ENCODE peak calls at places on chromosomes 2 and 18, in five cellular contexts. One of them, this sample, is unnamed.

GRCh38 chr18:49846263-49846662 is 32.9 kb upstream of the ACAA2 start:
- DNase-seq in choroid plexus epithelial cell: peak
- DNase-seq in NCI-H1105 treated with DMSO at 0.1 percent for 48 hours: peak
- DNase-seq in activated gamma-delta T cell treated with Interleukin-2 at 50 U/mL for 16 hours: no peak
- DNase-seq in kidney epithelial cell: no peak
- DNase-seq in this sample: no peak

GRCh38 chr2:159053186-159054031 is 85.0 kb downstream of the TANC1 start:
- DNase-seq in NCI-H1105 treated with DMSO at 0.1 percent for 48 hours: no peak
- DNase-seq in kidney epithelial cell: no peak
- DNase-seq in activated gamma-delta T cell treated with Interleukin-2 at 50 U/mL for 16 hours: no peak
- DNase-seq in choroid plexus epithelial cell: peak
- DNase-seq in this sample: no peak

GRCh38 chr18:79975985-79976680 is 11.7 kb downstream of the HSBP1L1 start:
- DNase-seq in NCI-H1105 treated with DMSO at 0.1 percent for 48 hours: no peak
- DNase-seq in activated gamma-delta T cell treated with Interleukin-2 at 50 U/mL for 16 hours: no peak
- DNase-seq in choroid plexus epithelial cell: no peak
- DNase-seq in kidney epithelial cell: no peak
- DNase-seq in this sample: no peak

GRCh38 chr18:55790296-55790695 is 202.3 kb upstream of the TCF4 start:
- DNase-seq in choroid plexus epithelial cell: peak
- DNase-seq in kidney epithelial cell: peak
- DNase-seq in NCI-H1105 treated with DMSO at 0.1 percent for 48 hours: no peak
- DNase-seq in activated gamma-delta T cell treated with Interleukin-2 at 50 U/mL for 16 hours: no peak
- DNase-seq in this sample: no peak

GRCh38 chr18:50126466-50126865 is 68.5 kb downstream of the MYO5B start:
- DNase-seq in NCI-H1105 treated with DMSO at 0.1 percent for 48 hours: no peak
- DNase-seq in choroid plexus epithelial cell: no peak
- DNase-seq in activated gamma-delta T cell treated with Interleukin-2 at 50 U/mL for 16 hours: no peak
- DNase-seq in kidney epithelial cell: no peak
- DNase-seq in this sample: no peak

GRCh38 chr2:227376911-227377396 is 2.2 kb downstream of the TM4SF20 start:
- DNase-seq in kidney epithelial cell: no peak
- DNase-seq in activated gamma-delta T cell treated with Interleukin-2 at 50 U/mL for 16 hours: no peak
- DNase-seq in choroid plexus epithelial cell: peak
- DNase-seq in NCI-H1105 treated with DMSO at 0.1 percent for 48 hours: peak
- DNase-seq in this sample: no peak

GRCh38 chr18:26442139-26442538 is 106.2 kb downstream of the KCTD1 start:
- DNase-seq in kidney epithelial cell: no peak
- DNase-seq in choroid plexus epithelial cell: no peak
- DNase-seq in NCI-H1105 treated with DMSO at 0.1 percent for 48 hours: no peak
- DNase-seq in activated gamma-delta T cell treated with Interleukin-2 at 50 U/mL for 16 hours: no peak
- DNase-seq in this sample: no peak

GRCh38 chr2:130819915-130820861 is 16.5 kb upstream of the ARHGEF4 start:
- DNase-seq in activated gamma-delta T cell treated with Interleukin-2 at 50 U/mL for 16 hours: no peak
- DNase-seq in NCI-H1105 treated with DMSO at 0.1 percent for 48 hours: no peak
- DNase-seq in choroid plexus epithelial cell: no peak
- DNase-seq in kidney epithelial cell: no peak
- DNase-seq in this sample: no peak

GRCh38 chr2:26043862-26044736 is 10.2 kb downstream of the RAB10 start:
- DNase-seq in activated gamma-delta T cell treated with Interleukin-2 at 50 U/mL for 16 hours: no peak
- DNase-seq in kidney epithelial cell: no peak
- DNase-seq in NCI-H1105 treated with DMSO at 0.1 percent for 48 hours: no peak
- DNase-seq in choroid plexus epithelial cell: peak
- DNase-seq in this sample: peak

GRCh38 chr2:68466778-68467076 is 367 bp downstream of the FBXO48 start:
- DNase-seq in choroid plexus epithelial cell: no peak
- DNase-seq in NCI-H1105 treated with DMSO at 0.1 percent for 48 hours: no peak
- DNase-seq in activated gamma-delta T cell treated with Interleukin-2 at 50 U/mL for 16 hours: no peak
- DNase-seq in kidney epithelial cell: no peak
- DNase-seq in this sample: no peak

GRCh38 chr18:7855051-7855450 is 287.9 kb downstream of the PTPRM start:
- DNase-seq in activated gamma-delta T cell treated with Interleukin-2 at 50 U/mL for 16 hours: no peak
- DNase-seq in NCI-H1105 treated with DMSO at 0.1 percent for 48 hours: no peak
- DNase-seq in kidney epithelial cell: no peak
- DNase-seq in choroid plexus epithelial cell: no peak
- DNase-seq in this sample: no peak

GRCh38 chr18:77123313-77124231 is 9.0 kb downstream of the MBP start:
- DNase-seq in activated gamma-delta T cell treated with Interleukin-2 at 50 U/mL for 16 hours: no peak
- DNase-seq in choroid plexus epithelial cell: no peak
- DNase-seq in kidney epithelial cell: no peak
- DNase-seq in NCI-H1105 treated with DMSO at 0.1 percent for 48 hours: no peak
- DNase-seq in this sample: no peak

GRCh38 chr2:120703330-120703994 is 32.2 kb upstream of the GLI2 start:
- DNase-seq in kidney epithelial cell: no peak
- DNase-seq in choroid plexus epithelial cell: peak
- DNase-seq in NCI-H1105 treated with DMSO at 0.1 percent for 48 hours: no peak
- DNase-seq in activated gamma-delta T cell treated with Interleukin-2 at 50 U/mL for 16 hours: no peak
- DNase-seq in this sample: no peak

GRCh38 chr18:3015203-3015590 is 2.3 kb upstream of the LPIN2 start:
- DNase-seq in activated gamma-delta T cell treated with Interleukin-2 at 50 U/mL for 16 hours: no peak
- DNase-seq in NCI-H1105 treated with DMSO at 0.1 percent for 48 hours: no peak
- DNase-seq in kidney epithelial cell: peak
- DNase-seq in choroid plexus epithelial cell: peak
- DNase-seq in this sample: no peak

GRCh38 chr18:78978336-78979057 is 1.1 kb upstream of the SALL3 start:
- DNase-seq in activated gamma-delta T cell treated with Interleukin-2 at 50 U/mL for 16 hours: no peak
- DNase-seq in choroid plexus epithelial cell: no peak
- DNase-seq in NCI-H1105 treated with DMSO at 0.1 percent for 48 hours: no peak
- DNase-seq in kidney epithelial cell: no peak
- DNase-seq in this sample: no peak

GRCh38 chr18:23108496-23108895 is 26.8 kb upstream of the CABLES1 start:
- DNase-seq in choroid plexus epithelial cell: no peak
- DNase-seq in kidney epithelial cell: no peak
- DNase-seq in activated gamma-delta T cell treated with Interleukin-2 at 50 U/mL for 16 hours: no peak
- DNase-seq in NCI-H1105 treated with DMSO at 0.1 percent for 48 hours: no peak
- DNase-seq in this sample: no peak

This sample was measured in B cell.